ENCODE peak calls at places on chromosomes 16 and 17, in five cellular contexts. One of them, this sample, is unnamed.

GRCh38 chr16:69424053-69424934 is at the start of gene CYB5B:
- DNase-seq in mucosa of descending colon: peak
- DNase-seq in EL: peak
- DNase-seq in activated CD4-positive, alpha-beta T cell treated with anti-CD3 and anti-CD28 coated beads for 36 hours: peak
- DNase-seq in posterior cingulate gyrus: peak
- DNase-seq in this sample: peak

GRCh38 chr16:67968440-67969285 is at the start of gene SLC12A4:
- DNase-seq in activated CD4-positive, alpha-beta T cell treated with anti-CD3 and anti-CD28 coated beads for 36 hours: peak
- DNase-seq in EL: peak
- DNase-seq in posterior cingulate gyrus: peak
- DNase-seq in mucosa of descending colon: peak
- DNase-seq in this sample: peak

GRCh38 chr17:38464251-38464722 is 36.0 kb downstream of the ARHGAP23 start:
- DNase-seq in posterior cingulate gyrus: peak
- DNase-seq in mucosa of descending colon: no peak
- DNase-seq in activated CD4-positive, alpha-beta T cell treated with anti-CD3 and anti-CD28 coated beads for 36 hours: no peak
- DNase-seq in EL: no peak
- DNase-seq in this sample: no peak

GRCh38 chr17:1227917-1228751 is 42.1 kb upstream of the BHLHA9 start:
- DNase-seq in EL: no peak
- DNase-seq in mucosa of descending colon: peak
- DNase-seq in posterior cingulate gyrus: no peak
- DNase-seq in activated CD4-positive, alpha-beta T cell treated with anti-CD3 and anti-CD28 coated beads for 36 hours: peak
- DNase-seq in this sample: no peak

GRCh38 chr16:82368041-82368440 is 198.0 kb upstream of the MPHOSPH6 start:
- DNase-seq in posterior cingulate gyrus: peak
- DNase-seq in activated CD4-positive, alpha-beta T cell treated with anti-CD3 and anti-CD28 coated beads for 36 hours: peak
- DNase-seq in mucosa of descending colon: no peak
- DNase-seq in EL: peak
- DNase-seq in this sample: peak

GRCh38 chr16:88715312-88716190 is 9.2 kb downstream of the CTU2 start:
- DNase-seq in EL: no peak
- DNase-seq in mucosa of descending colon: no peak
- DNase-seq in posterior cingulate gyrus: no peak
- DNase-seq in activated CD4-positive, alpha-beta T cell treated with anti-CD3 and anti-CD28 coated beads for 36 hours: no peak
- DNase-seq in this sample: no peak

GRCh38 chr16:79415983-79416641 is 184.4 kb downstream of the MAF start:
- DNase-seq in activated CD4-positive, alpha-beta T cell treated with anti-CD3 and anti-CD28 coated beads for 36 hours: peak
- DNase-seq in mucosa of descending colon: no peak
- DNase-seq in EL: no peak
- DNase-seq in posterior cingulate gyrus: no peak
- DNase-seq in this sample: no peak

GRCh38 chr16:85690469-85691064 is 1.8 kb upstream of the GINS2 start:
- DNase-seq in EL: peak
- DNase-seq in activated CD4-positive, alpha-beta T cell treated with anti-CD3 and anti-CD28 coated beads for 36 hours: no peak
- DNase-seq in mucosa of descending colon: no peak
- DNase-seq in posterior cingulate gyrus: no peak
- DNase-seq in this sample: no peak

GRCh38 chr17:40596261-40596919 is 31.1 kb upstream of the CCR7 start:
- DNase-seq in EL: no peak
- DNase-seq in activated CD4-positive, alpha-beta T cell treated with anti-CD3 and anti-CD28 coated beads for 36 hours: peak
- DNase-seq in mucosa of descending colon: no peak
- DNase-seq in posterior cingulate gyrus: no peak
- DNase-seq in this sample: peak

GRCh38 chr17:3894927-3895343 is 2.1 kb upstream of the CAMKK1 start:
- DNase-seq in activated CD4-positive, alpha-beta T cell treated with anti-CD3 and anti-CD28 coated beads for 36 hours: no peak
- DNase-seq in mucosa of descending colon: peak
- DNase-seq in posterior cingulate gyrus: no peak
- DNase-seq in EL: peak
- DNase-seq in this sample: peak

GRCh38 chr16:80883159-80883642 is 78.8 kb upstream of the CDYL2 start:
- DNase-seq in activated CD4-positive, alpha-beta T cell treated with anti-CD3 and anti-CD28 coated beads for 36 hours: no peak
- DNase-seq in mucosa of descending colon: peak
- DNase-seq in EL: no peak
- DNase-seq in posterior cingulate gyrus: no peak
- DNase-seq in this sample: no peak

GRCh38 chr16:66043326-66043725 is 323.2 kb upstream of the CDH5 start:
- DNase-seq in mucosa of descending colon: no peak
- DNase-seq in EL: no peak
- DNase-seq in posterior cingulate gyrus: no peak
- DNase-seq in activated CD4-positive, alpha-beta T cell treated with anti-CD3 and anti-CD28 coated beads for 36 hours: no peak
- DNase-seq in this sample: peak

GRCh38 chr17:51228177-51228576 is 31.7 kb downstream of the MBTD1 start:
- DNase-seq in mucosa of descending colon: no peak
- DNase-seq in activated CD4-positive, alpha-beta T cell treated with anti-CD3 and anti-CD28 coated beads for 36 hours: no peak
- DNase-seq in EL: peak
- DNase-seq in posterior cingulate gyrus: no peak
- DNase-seq in this sample: peak

GRCh38 chr17:55278173-55278748 is 13.5 kb downstream of the HLF start:
- DNase-seq in posterior cingulate gyrus: no peak
- DNase-seq in mucosa of descending colon: no peak
- DNase-seq in activated CD4-positive, alpha-beta T cell treated with anti-CD3 and anti-CD28 coated beads for 36 hours: no peak
- DNase-seq in EL: no peak
- DNase-seq in this sample: no peak

GRCh38 chr16:27174007-27174406 is 29.3 kb upstream of the KDM8 start:
- DNase-seq in EL: no peak
- DNase-seq in activated CD4-positive, alpha-beta T cell treated with anti-CD3 and anti-CD28 coated beads for 36 hours: peak
- DNase-seq in mucosa of descending colon: peak
- DNase-seq in posterior cingulate gyrus: no peak
- DNase-seq in this sample: no peak

GRCh38 chr17:14038206-14038605 is 31.1 kb upstream of the COX10 start:
- DNase-seq in EL: peak
- DNase-seq in activated CD4-positive, alpha-beta T cell treated with anti-CD3 and anti-CD28 coated beads for 36 hours: no peak
- DNase-seq in mucosa of descending colon: no peak
- DNase-seq in posterior cingulate gyrus: no peak
- DNase-seq in this sample: peak

GRCh38 chr16:228151-228855 is 946 bp downstream of the LUC7L start:
- DNase-seq in mucosa of descending colon: no peak
- DNase-seq in activated CD4-positive, alpha-beta T cell treated with anti-CD3 and anti-CD28 coated beads for 36 hours: no peak
- DNase-seq in EL: peak
- DNase-seq in posterior cingulate gyrus: no peak
- DNase-seq in this sample: peak

GRCh38 chr17:79185671-79186070 is 111.0 kb downstream of the ENGASE start:
- DNase-seq in posterior cingulate gyrus: no peak
- DNase-seq in EL: no peak
- DNase-seq in mucosa of descending colon: no peak
- DNase-seq in activated CD4-positive, alpha-beta T cell treated with anti-CD3 and anti-CD28 coated beads for 36 hours: no peak
- DNase-seq in this sample: no peak

GRCh38 chr17:47868134-47868533 is 17.2 kb upstream of the SP6 start:
- DNase-seq in EL: no peak
- DNase-seq in mucosa of descending colon: no peak
- DNase-seq in activated CD4-positive, alpha-beta T cell treated with anti-CD3 and anti-CD28 coated beads for 36 hours: no peak
- DNase-seq in posterior cingulate gyrus: no peak
- DNase-seq in this sample: no peak

GRCh38 chr17:74230896-74231295 is 17.5 kb downstream of the TTYH2 start:
- DNase-seq in EL: no peak
- DNase-seq in mucosa of descending colon: no peak
- DNase-seq in activated CD4-positive, alpha-beta T cell treated with anti-CD3 and anti-CD28 coated beads for 36 hours: no peak
- DNase-seq in posterior cingulate gyrus: no peak
- DNase-seq in this sample: no peak

GRCh38 chr17:81400154-81400938 is 5.1 kb downstream of the BAHCC1 start:
- DNase-seq in posterior cingulate gyrus: no peak
- DNase-seq in EL: peak
- DNase-seq in mucosa of descending colon: no peak
- DNase-seq in activated CD4-positive, alpha-beta T cell treated with anti-CD3 and anti-CD28 coated beads for 36 hours: peak
- DNase-seq in this sample: no peak

GRCh38 chr17:39939588-39940419 is 12.3 kb downstream of the LRRC3C start:
- DNase-seq in mucosa of descending colon: no peak
- DNase-seq in EL: peak
- DNase-seq in activated CD4-positive, alpha-beta T cell treated with anti-CD3 and anti-CD28 coated beads for 36 hours: peak
- DNase-seq in posterior cingulate gyrus: no peak
- DNase-seq in this sample: peak

GRCh38 chr17:81267390-81268067 is 27.6 kb downstream of the SLC38A10 start:
- DNase-seq in posterior cingulate gyrus: no peak
- DNase-seq in activated CD4-positive, alpha-beta T cell treated with anti-CD3 and anti-CD28 coated beads for 36 hours: no peak
- DNase-seq in mucosa of descending colon: no peak
- DNase-seq in EL: no peak
- DNase-seq in this sample: no peak

GRCh38 chr16:30664616-30665109 is 6.4 kb downstream of the FBRS start:
- DNase-seq in EL: no peak
- DNase-seq in mucosa of descending colon: no peak
- DNase-seq in activated CD4-positive, alpha-beta T cell treated with anti-CD3 and anti-CD28 coated beads for 36 hours: no peak
- DNase-seq in posterior cingulate gyrus: no peak
- DNase-seq in this sample: no peak

GRCh38 chr16:18966791-18967190 is 16.9 kb upstream of the TMC7 start:
- DNase-seq in EL: no peak
- DNase-seq in posterior cingulate gyrus: no peak
- DNase-seq in activated CD4-positive, alpha-beta T cell treated with anti-CD3 and anti-CD28 coated beads for 36 hours: no peak
- DNase-seq in mucosa of descending colon: no peak
- DNase-seq in this sample: no peak

GRCh38 chr16:15849209-15849981 is 7.4 kb downstream of the MYH11 start:
- DNase-seq in activated CD4-positive, alpha-beta T cell treated with anti-CD3 and anti-CD28 coated beads for 36 hours: no peak
- DNase-seq in mucosa of descending colon: no peak
- DNase-seq in posterior cingulate gyrus: no peak
- DNase-seq in EL: no peak
- DNase-seq in this sample: no peak

GRCh38 chr17:42684929-42685556 is 2.7 kb downstream of the CNTNAP1 start:
- DNase-seq in EL: no peak
- DNase-seq in mucosa of descending colon: no peak
- DNase-seq in posterior cingulate gyrus: no peak
- DNase-seq in activated CD4-positive, alpha-beta T cell treated with anti-CD3 and anti-CD28 coated beads for 36 hours: no peak
- DNase-seq in this sample: no peak

GRCh38 chr17:71760062-71760720 is 360.6 kb upstream of the SOX9 start:
- DNase-seq in mucosa of descending colon: no peak
- DNase-seq in EL: peak
- DNase-seq in posterior cingulate gyrus: no peak
- DNase-seq in activated CD4-positive, alpha-beta T cell treated with anti-CD3 and anti-CD28 coated beads for 36 hours: no peak
- DNase-seq in this sample: peak

GRCh38 chr16:16037521-16037920 is 88.1 kb downstream of the ABCC1 start:
- DNase-seq in posterior cingulate gyrus: no peak
- DNase-seq in EL: no peak
- DNase-seq in mucosa of descending colon: no peak
- DNase-seq in activated CD4-positive, alpha-beta T cell treated with anti-CD3 and anti-CD28 coated beads for 36 hours: no peak
- DNase-seq in this sample: no peak

GRCh38 chr17:37039269-37039668 is 90.5 kb downstream of the AATF start:
- DNase-seq in activated CD4-positive, alpha-beta T cell treated with anti-CD3 and anti-CD28 coated beads for 36 hours: no peak
- DNase-seq in mucosa of descending colon: no peak
- DNase-seq in EL: no peak
- DNase-seq in posterior cingulate gyrus: no peak
- DNase-seq in this sample: no peak

GRCh38 chr17:81544281-81544974 is 7.7 kb downstream of the FAAP100 start:
- DNase-seq in activated CD4-positive, alpha-beta T cell treated with anti-CD3 and anti-CD28 coated beads for 36 hours: no peak
- DNase-seq in posterior cingulate gyrus: no peak
- DNase-seq in mucosa of descending colon: no peak
- DNase-seq in EL: no peak
- DNase-seq in this sample: no peak

GRCh38 chr17:77690271-77691161 is 268.0 kb upstream of the TNRC6C start:
- DNase-seq in activated CD4-positive, alpha-beta T cell treated with anti-CD3 and anti-CD28 coated beads for 36 hours: peak
- DNase-seq in mucosa of descending colon: no peak
- DNase-seq in posterior cingulate gyrus: no peak
- DNase-seq in EL: no peak
- DNase-seq in this sample: no peak

GRCh38 chr17:83173180-83173996 is 94.0 kb downstream of the METRNL start:
- DNase-seq in mucosa of descending colon: no peak
- DNase-seq in posterior cingulate gyrus: no peak
- DNase-seq in activated CD4-positive, alpha-beta T cell treated with anti-CD3 and anti-CD28 coated beads for 36 hours: no peak
- DNase-seq in EL: no peak
- DNase-seq in this sample: no peak

GRCh38 chr16:58186176-58186944 is 11.5 kb downstream of the CSNK2A2 start:
- DNase-seq in posterior cingulate gyrus: no peak
- DNase-seq in EL: no peak
- DNase-seq in activated CD4-positive, alpha-beta T cell treated with anti-CD3 and anti-CD28 coated beads for 36 hours: no peak
- DNase-seq in mucosa of descending colon: no peak
- DNase-seq in this sample: no peak

GRCh38 chr16:77435240-77435819 is 496 bp upstream of the ADAMTS18 start:
- DNase-seq in activated CD4-positive, alpha-beta T cell treated with anti-CD3 and anti-CD28 coated beads for 36 hours: no peak
- DNase-seq in mucosa of descending colon: no peak
- DNase-seq in posterior cingulate gyrus: no peak
- DNase-seq in EL: no peak
- DNase-seq in this sample: no peak

GRCh38 chr17:17403899-17404576 is 72.8 kb upstream of the MED9 start:
- DNase-seq in mucosa of descending colon: peak
- DNase-seq in posterior cingulate gyrus: no peak
- DNase-seq in EL: no peak
- DNase-seq in activated CD4-positive, alpha-beta T cell treated with anti-CD3 and anti-CD28 coated beads for 36 hours: peak
- DNase-seq in this sample: no peak

GRCh38 chr16:51245306-51245705 is 94.2 kb upstream of the SALL1 start:
- DNase-seq in posterior cingulate gyrus: no peak
- DNase-seq in EL: no peak
- DNase-seq in activated CD4-positive, alpha-beta T cell treated with anti-CD3 and anti-CD28 coated beads for 36 hours: no peak
- DNase-seq in mucosa of descending colon: no peak
- DNase-seq in this sample: no peak

GRCh38 chr16:84362410-84362809 is 5.9 kb upstream of the ATP2C2 start:
- DNase-seq in activated CD4-positive, alpha-beta T cell treated with anti-CD3 and anti-CD28 coated beads for 36 hours: no peak
- DNase-seq in EL: no peak
- DNase-seq in mucosa of descending colon: peak
- DNase-seq in posterior cingulate gyrus: peak
- DNase-seq in this sample: no peak